ENCODE peak calls at places on chromosomes 1 and 21, in five cellular contexts. B is SHP77; T is Calu3; M is T1000; P is activated T-helper 1 cell treated with anti-CD3 and anti-CD28 coated beads, Interleukin-12 subunit alpha, Interleukin-12 subunit beta, Interleukin-2, Interleukin-4 antibody, amounts not matched to agents 30 ng/mL and 10 ng/mL and 1 ng/mL, durations not matched to agents 14 hours and 24 hours and 36 hours. J is an unnamed sample.

GRCh38 chr1:161069201-161069685 is 448 bp downstream of the ARHGAP30 start:
- DNase-seq in B (no peak), T (no peak), M (no peak), P (no peak), J (no peak)

GRCh38 chr1:192539450-192540132 is 36.0 kb upstream of the RGS1 start:
- DNase-seq in B (no peak), T (no peak), M (peak; percentile 49), P (no peak), J (no peak)

GRCh38 chr1:228735871-228736586 is 750 bp downstream of the RHOU start:
- DNase-seq in B (no peak), T (peak; percentile 43), M (no peak), P (no peak), J (no peak)

GRCh38 chr1:228360533-228361313 is 45.9 kb downstream of the TRIM11 start:
- DNase-seq in B (no peak), T (no peak), M (no peak), P (no peak), J (no peak)

GRCh38 chr1:114122891-114123621 is 30.6 kb downstream of the SYT6 start:
- DNase-seq in B (no peak), T (peak; percentile 16), M (peak; percentile 71), P (no peak), J (no peak)

GRCh38 chr1:84611796-84612195 is 37.6 kb upstream of the CTBS start:
- DNase-seq in B (no peak), T (no peak), M (no peak), P (no peak), J (no peak)

GRCh38 chr1:110556471-110556807 is 37.5 kb upstream of the KCNA10 start:
- DNase-seq in B (no peak), T (no peak), M (no peak), P (no peak), J (no peak)

GRCh38 chr1:153928776-153929432 is 6.1 kb upstream of the GATAD2B start:
- DNase-seq in B (no peak), T (no peak), M (no peak), P (no peak), J (no peak)

GRCh38 chr1:29426701-29427279 is 190.5 kb downstream of the PTPRU start:
- DNase-seq in B (peak; percentile 38), T (no peak), M (no peak), P (no peak), J (no peak)

GRCh38 chr1:180912801-180913616 is at the start of gene KIAA1614:
- DNase-seq in B (no peak), T (peak; percentile 13), M (no peak), P (no peak), J (no peak)

GRCh38 chr1:41330588-41331545 is 30.4 kb upstream of the FOXO6 start:
- DNase-seq in B (no peak), T (no peak), M (no peak), P (no peak), J (no peak)

GRCh38 chr1:113394043-113394862 is 3.9 kb downstream of the MAGI3 start:
- DNase-seq in B (no peak), T (no peak), M (no peak), P (no peak), J (no peak)

GRCh38 chr21:43575466-43575841 is 83.8 kb downstream of the HSF2BP start:
- DNase-seq in B (no peak), T (no peak), M (no peak), P (no peak), J (no peak)

GRCh38 chr1:61647142-61647541 is 77.8 kb downstream of the TM2D1 start:
- DNase-seq in B (no peak), T (no peak), M (no peak), P (no peak), J (no peak)

GRCh38 chr21:46178961-46179360 is 5.3 kb downstream of the SPATC1L start:
- DNase-seq in B (no peak), T (no peak), M (no peak), P (no peak), J (no peak)

GRCh38 chr1:184665329-184665728 is 89.3 kb downstream of the EDEM3 start:
- DNase-seq in B (no peak), T (no peak), M (no peak), P (no peak), J (no peak)

GRCh38 chr1:162741574-162741973 is 48.9 kb upstream of the HSD17B7 start:
- DNase-seq in B (no peak), T (no peak), M (no peak), P (no peak), J (no peak)

GRCh38 chr1:233520510-233521191 is 93.3 kb upstream of the KCNK1 start:
- DNase-seq in B (no peak), T (peak; percentile 80), M (peak; percentile 15), P (no peak), J (peak; percentile 34)

GRCh38 chr1:53327183-53327941 is 508 bp downstream of the LRP8 start:
- DNase-seq in B (no peak), T (peak; percentile 41), M (peak; percentile 37), P (peak; percentile 47), J (no peak)

GRCh38 chr1:177106614-177107365 is 57.7 kb downstream of the ASTN1 start:
- DNase-seq in B (no peak), T (no peak), M (no peak), P (no peak), J (no peak)

GRCh38 chr21:15552914-15553491 is 176.8 kb upstream of the USP25 start:
- DNase-seq in B (no peak), T (no peak), M (no peak), P (no peak), J (peak; percentile 25)

GRCh38 chr21:16262109-16262508 is 532.3 kb downstream of the USP25 start:
- DNase-seq in B (no peak), T (no peak), M (no peak), P (no peak), J (no peak)

GRCh38 chr1:237799762-237800474 is 90.8 kb downstream of the ZP4 start:
- DNase-seq in B (peak; percentile 65), T (peak; percentile 94), M (peak; percentile 37), P (no peak), J (peak; percentile 88)

GRCh38 chr1:183892351-183892793 is 87.5 kb downstream of the RGL1 start:
- DNase-seq in B (no peak), T (no peak), M (no peak), P (no peak), J (no peak)

GRCh38 chr1:228075801-228076271 is 6.7 kb upstream of the ARF1 start:
- DNase-seq in B (no peak), T (no peak), M (no peak), P (no peak), J (no peak)

GRCh38 chr1:68442822-68443556 is 6.8 kb downstream of the RPE65 start:
- DNase-seq in B (peak; percentile 2), T (peak; percentile 67), M (peak; percentile 34), P (no peak), J (peak; percentile 54)

GRCh38 chr1:36367798-36368197 is 17.9 kb downstream of the STK40 start:
- DNase-seq in B (no peak), T (no peak), M (no peak), P (no peak), J (no peak)

GRCh38 chr1:15336866-15337265 is 72.8 kb upstream of the EFHD2 start:
- DNase-seq in B (no peak), T (no peak), M (no peak), P (no peak), J (peak; percentile 50)

GRCh38 chr21:39660191-39660590 is 47.5 kb downstream of the B3GALT5 start:
- DNase-seq in B (peak; percentile 22), T (no peak), M (peak; percentile 6), P (no peak), J (no peak)

GRCh38 chr1:223628233-223628632 is 37.3 kb downstream of the CAPN8 start:
- DNase-seq in B (peak; percentile 79), T (peak; percentile 28), M (no peak), P (no peak), J (peak; percentile 8)

GRCh38 chr1:169321539-169321938 is 46.1 kb downstream of the NME7 start:
- DNase-seq in B (no peak), T (no peak), M (no peak), P (no peak), J (peak; percentile 36)

GRCh38 chr1:3577711-3578432 is 33.4 kb downstream of the MEGF6 start:
- DNase-seq in B (no peak), T (no peak), M (no peak), P (no peak), J (no peak)